ENCODE peak calls at places on chromosomes 7 and 10, in eight cellular contexts. V is SK-N-SH; Z is neuronal stem cell; X is effector memory CD4-positive, alpha-beta T cell; O is Peyer's patch; T is PC-3; L is mesendoderm; U is right atrium auricular region. H is an unnamed sample. For H3K27me3 and H3K4me1, the result is how much of the 10 kb centered on the place peaks cover.

GRCh38 chr10:22992621-22993020 is 64.8 kb downstream of the ARMC3 start:
- DNase-seq in O (no peak), V (no peak), Z (no peak), U (no peak), L (no peak), T (no peak), X (no peak), H (no peak)

GRCh38 chr10:24561453-24561852 is 162.2 kb downstream of the ARHGAP21 start:
- DNase-seq in T (peak), L (no peak), O (no peak), U (no peak), Z (no peak), V (no peak), X (no peak), H (no peak)

GRCh38 chr7:54596747-54597146 is 54.6 kb downstream of the VSTM2A start:
- DNase-seq in Z (no peak), O (no peak), U (no peak), T (no peak), X (no peak), V (no peak), L (no peak), H (no peak)

GRCh38 chr7:36208997-36209813 is 56.2 kb downstream of the EEPD1 start:
- DNase-seq in U (no peak), Z (no peak), L (no peak), X (peak), O (no peak), V (no peak), T (peak), H (no peak)

GRCh38 chr7:45680776-45681175 is 106.6 kb downstream of the ADCY1 start:
- DNase-seq in V (no peak), T (no peak), Z (no peak), X (no peak), L (no peak), O (no peak), U (peak), H (no peak)

GRCh38 chr10:30556189-30556588 is 73.4 kb downstream of the LYZL2 start:
- DNase-seq in X (no peak), T (peak), Z (no peak), O (no peak), U (no peak), V (no peak), L (no peak), H (no peak)

GRCh38 chr10:58462863-58463507 is 49.7 kb upstream of the BICC1 start:
- DNase-seq in X (no peak), L (no peak), V (no peak), T (no peak), O (no peak), U (no peak), Z (no peak), H (no peak)

GRCh38 chr7:157763279-157764000 is 426.6 kb downstream of the DNAJB6 start:
- DNase-seq in T (no peak), V (no peak), X (no peak), Z (no peak), O (no peak), U (no peak), L (no peak), H (no peak)

GRCh38 chr7:87047-87446 is 105.3 kb upstream of the FAM20C start:
- DNase-seq in L (no peak), X (no peak), T (no peak), U (no peak), Z (no peak), O (no peak), V (no peak), H (no peak)

GRCh38 chr10:80708808-80709207 is 171.1 kb downstream of the SH2D4B start:
- DNase-seq in U (no peak), X (no peak), L (no peak), Z (no peak), O (no peak), V (no peak), T (no peak), H (no peak)

GRCh38 chr7:7640221-7641128 is at the start of gene UMAD1:
- DNase-seq in T (peak), V (peak), Z (peak), O (peak), U (peak), X (peak), L (peak), H (peak)

GRCh38 chr10:54773506-54773905 is 27.5 kb downstream of the PCDH15 start:
- DNase-seq in X (no peak), T (no peak), V (no peak), L (no peak), O (no peak), Z (no peak), U (no peak), H (no peak)

GRCh38 chr7:117470777-117471176 is 9.0 kb upstream of the CFTR start:
- DNase-seq in V (no peak), X (no peak), U (no peak), L (no peak), Z (no peak), O (peak), T (no peak), H (no peak)

DNA sequence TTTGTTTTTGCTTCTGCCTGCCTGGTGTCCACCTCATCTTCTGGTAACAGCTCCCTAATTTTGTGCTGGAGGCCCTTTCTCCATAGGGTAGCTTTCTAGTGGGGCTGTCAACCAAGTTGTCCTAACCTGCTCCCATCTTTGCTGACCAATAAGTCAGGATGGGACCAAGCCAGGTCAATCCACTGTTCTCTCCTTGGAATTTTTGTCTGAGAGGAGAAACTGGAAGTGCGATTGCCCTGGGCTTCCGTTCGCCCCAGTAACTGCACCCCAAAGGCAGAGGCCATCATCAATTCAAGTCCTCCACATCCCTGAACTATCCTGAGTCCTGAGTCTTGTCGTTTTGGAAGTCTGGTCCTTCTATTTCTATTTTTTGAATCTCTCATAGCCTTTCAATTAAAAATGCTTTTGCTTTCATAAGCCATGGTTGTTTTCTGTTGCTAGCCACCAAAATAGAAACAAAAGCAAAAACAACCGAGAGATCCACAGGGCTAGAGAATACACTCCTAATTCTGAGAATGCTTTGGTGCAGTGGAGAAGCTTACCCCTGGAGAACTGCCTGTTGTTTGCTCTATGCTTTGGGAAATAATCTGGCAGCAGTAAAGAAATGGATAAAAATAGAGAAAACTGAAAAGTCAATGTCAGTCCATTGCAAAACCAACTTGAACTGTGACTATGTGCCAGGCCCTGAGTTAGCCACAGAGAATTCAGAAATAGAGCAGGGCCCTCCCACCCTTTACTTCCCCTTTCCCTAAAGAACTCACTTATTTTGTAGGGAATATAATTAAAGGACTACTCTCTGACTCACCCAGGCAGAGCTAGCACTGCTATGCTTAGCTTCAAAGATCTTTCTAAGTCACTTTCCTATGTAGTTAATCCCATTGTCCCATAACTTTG is 368.1 kb downstream of the CXCL12 start:
- DNase-seq in T (no peak), V (no peak), X (no peak), O (no peak), L (no peak), Z (no peak), U (no peak), H (no peak)
- H3K27ac ChIP-seq in T (no peak), V (no peak), X (no peak), O (peak), L (no peak), Z (no peak), U (peak), H (no peak)

GRCh38 chr10:113562693-113563092 is 9.8 kb downstream of the HABP2 start:
- DNase-seq in O (no peak), T (no peak), Z (no peak), U (no peak), L (no peak), V (no peak), X (no peak), H (no peak)

GRCh38 chr10:113563306-113564088 is 10.6 kb downstream of the HABP2 start:
- DNase-seq in L (peak), Z (peak), X (peak), U (peak), V (peak), O (peak), T (peak), H (no peak)

GRCh38 chr10:113560071-113560470 is 7.2 kb downstream of the HABP2 start:
- DNase-seq in U (no peak), X (no peak), L (no peak), O (no peak), V (no peak), Z (no peak), T (no peak), H (no peak)

GRCh38 chr10:113561214-113561613 is 8.4 kb downstream of the HABP2 start:
- DNase-seq in V (no peak), T (no peak), U (no peak), O (no peak), X (no peak), Z (no peak), L (no peak), H (no peak)

DNA sequence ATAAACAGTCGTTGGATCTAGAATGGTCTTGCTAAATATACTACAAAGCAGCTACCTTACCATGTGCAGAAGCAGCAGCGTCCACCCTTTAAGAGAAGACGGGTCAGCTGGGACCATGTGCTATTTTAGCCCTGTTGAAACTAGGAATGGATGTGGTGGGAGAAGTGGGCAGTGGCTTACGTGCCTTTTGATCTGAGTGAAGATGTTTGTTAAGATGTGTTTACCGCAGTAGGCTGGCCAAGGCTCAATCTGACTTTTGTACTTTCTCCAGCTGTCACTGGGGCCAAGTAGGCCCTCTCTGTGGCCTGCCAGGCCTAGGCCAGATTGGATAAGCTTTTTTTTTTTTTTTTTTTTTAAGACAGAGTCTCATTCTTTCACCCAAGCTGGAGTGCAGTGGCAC is 9.3 kb downstream of the HABP2 start:
- DNase-seq in L (no peak), Z (no peak), X (no peak), T (no peak), U (no peak), V (no peak), O (no peak), H (no peak)
- H3K27me3 ChIP-seq in L (under half), Z (under half), X (under half), T (under half), U (under half), V (under half), O (under half), H (under half)

GRCh38 chr7:29974286-29974685 is 15.3 kb downstream of the SCRN1 start:
- DNase-seq in O (no peak), U (no peak), L (no peak), X (no peak), T (no peak), Z (no peak), V (no peak), H (no peak)
- H3K4me1 ChIP-seq in O (under half), U (under half), L (under half), X (under half), T (under half), Z (under half), V (under half), H (under half)

DNA sequence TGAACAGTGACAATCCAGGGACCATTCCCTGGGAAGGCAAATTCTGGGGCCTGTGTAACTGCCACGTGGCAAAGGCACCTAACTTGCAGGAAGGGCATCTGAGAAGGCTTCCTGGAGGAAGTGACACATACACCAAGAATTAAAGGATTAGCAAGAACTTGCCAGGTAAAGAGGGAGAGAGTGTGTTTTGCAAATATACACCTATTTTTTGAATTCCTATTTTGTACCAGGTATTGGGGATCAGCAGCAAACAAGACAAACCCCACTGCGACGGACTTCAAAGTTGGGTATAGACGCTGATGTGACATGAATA is 206.5 kb upstream of the ZMIZ1 start:
- DNase-seq in X (no peak), U (no peak), O (no peak), T (peak), Z (no peak), L (no peak), V (no peak), H (peak)
- H3K27ac ChIP-seq in X (no peak), U (no peak), O (no peak), T (no peak), Z (no peak), L (no peak), V (peak), H (no peak)

DNA sequence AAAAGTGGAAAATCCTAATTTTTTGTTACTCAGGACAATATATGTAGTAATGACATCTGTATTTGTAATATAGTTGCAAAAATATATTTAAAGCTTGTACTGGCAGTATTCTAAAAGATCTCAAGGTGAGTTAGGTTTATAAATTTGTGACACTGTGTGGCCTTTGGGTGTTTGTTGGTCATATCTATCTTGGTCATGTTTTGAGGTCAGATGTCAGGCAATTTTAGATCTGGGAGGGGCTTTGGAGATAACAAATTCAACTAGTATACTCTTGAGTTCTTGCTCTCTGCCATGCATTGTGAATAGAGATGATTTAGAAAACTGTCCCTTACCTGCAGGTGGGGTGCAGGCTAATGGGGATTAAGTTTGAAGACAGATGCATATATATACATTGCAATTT is 3.1 kb downstream of the TBC1D12 start:
- DNase-seq in V (no peak), X (no peak), T (no peak), O (no peak), U (no peak), Z (no peak), L (no peak), H (no peak)
- H3K27me3 ChIP-seq in V (under half), X (under half), T (under half), O (under half), U (under half), Z (under half), L (under half), H (under half)